ENCODE peak calls at places on chromosomes 7 and 10, in five cellular contexts. Q is psoas muscle, F is tibial artery, C is Peyer's patch, W is PC-9. B is an unnamed sample. For H3K4me1, the result is how much of the 10 kb centered on the place peaks cover.

GRCh38 chr10:126939706-126940105 is 34.5 kb downstream of the DOCK1 start:
- DNase-seq in C (no peak), Q (no peak), W (no peak), F (no peak), B (no peak)

GRCh38 chr10:109902992-109903947 is 20.0 kb downstream of the XPNPEP1 start:
- DNase-seq in Q (no peak), W (no peak), C (no peak), F (no peak), B (no peak)

GRCh38 chr7:149007615-149008014 is 20.7 kb downstream of the PDIA4 start:
- DNase-seq in F (no peak), W (no peak), C (no peak), Q (no peak), B (peak)

GRCh38 chr7:26191974-26192479 is 8.5 kb downstream of the HNRNPA2B1 start:
- DNase-seq in Q (no peak), F (no peak), W (no peak), C (no peak), B (no peak)

GRCh38 chr10:77212632-77213031 is 425.0 kb downstream of the KCNMA1 start:
- DNase-seq in F (no peak), C (no peak), Q (no peak), W (no peak), B (no peak)

GRCh38 chr7:6227294-6227846 is 45.1 kb downstream of the CYTH3 start:
- DNase-seq in F (no peak), C (no peak), Q (no peak), W (no peak), B (no peak)

GRCh38 chr10:95276367-95277200 is 14.2 kb downstream of the PDLIM1 start:
- DNase-seq in Q (no peak), C (no peak), W (no peak), F (no peak), B (no peak)

GRCh38 chr10:21536874-21537273 is 2.8 kb downstream of the MLLT10 start:
- DNase-seq in F (no peak), W (no peak), C (no peak), Q (no peak), B (no peak)

GRCh38 chr7:112452102-112452888 is 2.0 kb downstream of the IFRD1 start:
- DNase-seq in F (peak), Q (peak), C (no peak), W (peak), B (no peak)

GRCh38 chr10:101721806-101722205 is 26.8 kb upstream of the FBXW4 start:
- DNase-seq in F (no peak), C (no peak), Q (no peak), W (no peak), B (no peak)

GRCh38 chr7:4745971-4746919 is 29.2 kb upstream of the AP5Z1 start:
- DNase-seq in C (peak), Q (no peak), W (no peak), F (no peak), B (no peak)

GRCh38 chr10:1712944-1713671 is 24.2 kb downstream of the ADARB2 start:
- DNase-seq in Q (no peak), W (no peak), C (no peak), F (no peak), B (no peak)

GRCh38 chr7:7181519-7182155 is 707 bp upstream of the C1GALT1 start:
- DNase-seq in Q (peak), W (peak), F (peak), C (peak), B (peak)

GRCh38 chr10:38156416-38157269 is 62.5 kb downstream of the ZNF37A start:
- DNase-seq in Q (no peak), W (no peak), F (no peak), C (no peak), B (no peak)

GRCh38 chr10:44566786-44567185 is 181.9 kb upstream of the CXCL12 start:
- DNase-seq in W (no peak), Q (no peak), C (no peak), F (no peak), B (no peak)

GRCh38 chr7:145212050-145212449 is 376.2 kb upstream of the TPK1 start:
- DNase-seq in F (no peak), C (no peak), W (no peak), Q (no peak), B (no peak)

GRCh38 chr7:28037220-28038010 is 143.2 kb downstream of the JAZF1 start:
- DNase-seq in W (peak), F (no peak), Q (no peak), C (no peak), B (no peak)

GRCh38 chr7:66779669-66780408 is 39.3 kb downstream of the RABGEF1 start:
- DNase-seq in W (no peak), F (no peak), Q (no peak), C (no peak), B (no peak)

GRCh38 chr10:73773152-73773879 is 8.5 kb upstream of the CHCHD1 start:
- DNase-seq in C (no peak), Q (no peak), F (no peak), W (no peak), B (no peak)

GRCh38 chr7:99737726-99738125 is 2.7 kb upstream of the CYP3A7 start:
- DNase-seq in Q (no peak), C (no peak), F (no peak), W (no peak), B (no peak)

GRCh38 chr7:2032030-2032875 is 200.5 kb downstream of the MAD1L1 start:
- DNase-seq in C (no peak), W (no peak), Q (peak), F (no peak), B (peak)

GRCh38 chr10:84565881-84566280 is 237.5 kb downstream of the CCSER2 start:
- DNase-seq in C (no peak), W (no peak), Q (no peak), F (no peak), B (no peak)

GRCh38 chr7:100572949-100573675 is 588 bp downstream of the SAP25 start:
- DNase-seq in Q (no peak), W (no peak), F (no peak), C (no peak), B (peak)

GRCh38 chr7:2613113-2613925 is 18.5 kb upstream of the TTYH3 start:
- DNase-seq in F (no peak), W (no peak), C (no peak), Q (no peak), B (no peak)

GRCh38 chr10:97673736-97674525 is 13.1 kb downstream of the AVPI1 start:
- DNase-seq in Q (no peak), C (no peak), F (no peak), W (no peak), B (no peak)

GRCh38 chr10:26214538-26215461 is 1.8 kb upstream of the GAD2 start:
- DNase-seq in C (no peak), W (no peak), Q (no peak), F (no peak), B (no peak)

DNA sequence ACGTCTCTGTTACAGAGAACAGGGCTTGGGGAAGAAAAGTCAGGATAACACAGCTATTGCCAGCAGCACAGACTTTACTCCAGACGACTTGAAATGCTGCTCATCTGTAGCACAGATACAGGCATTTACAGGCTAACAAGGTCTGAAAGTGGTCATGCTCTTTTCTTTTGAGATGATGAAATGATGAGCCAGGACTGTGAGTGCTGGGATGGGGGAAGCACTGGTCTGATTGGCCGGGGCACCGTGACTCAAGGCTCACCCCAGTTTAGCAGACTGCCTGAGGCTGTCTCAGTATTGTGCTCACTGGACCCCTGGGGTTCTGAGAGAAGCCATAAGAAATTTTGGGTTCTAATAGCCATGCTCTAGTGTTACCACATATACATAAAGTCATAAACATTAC is 12.4 kb downstream of the SMKR1 start:
- DNase-seq in W (no peak), F (no peak), C (no peak), Q (no peak), B (no peak)
- H3K27ac ChIP-seq in W (no peak), F (no peak), C (no peak), Q (no peak), B (no peak)

DNA sequence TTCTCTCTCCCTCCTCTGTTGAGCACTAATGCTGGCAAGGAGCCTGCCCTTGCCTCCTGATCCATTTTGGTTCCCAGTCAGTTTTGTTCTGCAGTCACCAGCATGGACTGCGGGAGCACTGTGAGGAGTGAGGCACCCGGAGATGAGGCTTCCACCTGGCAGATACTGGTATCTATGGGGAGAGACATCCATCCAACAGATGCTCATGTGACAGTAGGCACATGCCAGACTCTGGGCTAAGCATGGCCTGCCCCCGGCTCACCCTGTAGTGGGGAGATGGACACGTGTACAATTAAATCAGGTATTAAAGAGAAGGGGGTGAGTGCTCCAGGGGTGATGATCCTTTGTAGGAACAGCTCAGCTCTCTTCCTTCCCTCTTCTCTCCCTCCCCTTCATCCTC is 74.0 kb upstream of the PODXL start:
- DNase-seq in F (peak), C (no peak), Q (no peak), W (no peak), B (no peak)
- H3K4me1 ChIP-seq in F (under half), C (under half), Q (under half), W (half or more), B (under half)

GRCh38 chr10:59624951-59625350 is 84.7 kb downstream of the SLC16A9 start:
- DNase-seq in C (no peak), W (no peak), F (no peak), Q (no peak), B (no peak)

GRCh38 chr10:59623823-59624535 is 85.7 kb downstream of the SLC16A9 start:
- DNase-seq in C (no peak), F (no peak), Q (no peak), W (no peak), B (no peak)

GRCh38 chr10:59627366-59628018 is 82.2 kb downstream of the SLC16A9 start:
- DNase-seq in Q (no peak), C (no peak), W (no peak), F (no peak), B (no peak)

GRCh38 chr10:59626523-59626869 is 83.2 kb downstream of the SLC16A9 start:
- DNase-seq in W (no peak), F (no peak), C (no peak), Q (no peak), B (no peak)

DNA sequence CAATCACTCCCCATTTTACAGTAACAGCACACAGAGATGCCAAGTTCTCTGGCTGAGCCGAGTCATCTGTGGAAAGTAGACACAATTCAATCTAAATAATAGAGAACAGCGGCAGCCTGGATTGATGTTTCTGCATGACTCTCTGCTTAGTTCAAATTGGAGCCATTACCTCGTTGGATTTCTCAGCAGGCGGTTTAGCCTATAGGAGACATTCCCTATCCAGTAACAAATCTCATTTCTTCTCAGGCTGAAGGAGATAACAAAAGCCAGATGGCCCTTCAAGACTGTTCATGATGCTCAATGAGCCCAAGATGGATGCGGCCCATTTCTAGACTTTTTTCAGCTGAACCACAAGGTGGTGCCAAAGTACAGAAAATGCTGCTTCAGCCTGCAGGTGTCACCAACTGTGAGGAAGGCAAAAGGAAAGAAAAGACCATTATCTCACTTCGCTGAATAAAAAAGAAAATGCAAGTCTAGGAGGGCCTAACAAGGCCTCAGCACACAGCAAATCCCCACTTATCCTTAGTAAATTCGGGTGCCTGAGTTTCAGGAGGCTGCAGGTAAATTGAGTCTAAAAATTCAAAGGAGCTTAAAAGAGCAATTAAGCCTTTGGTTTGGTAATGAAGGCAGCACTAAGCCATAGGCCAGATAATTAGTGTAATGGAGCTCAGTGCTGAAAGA is 83.7 kb downstream of the SLC16A9 start:
- DNase-seq in F (no peak), W (peak), Q (no peak), C (no peak), B (no peak)
- H3K27ac ChIP-seq in F (no peak), W (no peak), Q (no peak), C (no peak), B (no peak)

GRCh38 chr7:43625977-43626376 is 43.1 kb downstream of the STK17A start:
- DNase-seq in C (no peak), W (no peak), F (no peak), Q (no peak), B (no peak)
- H3K4me1 ChIP-seq in C (under half), W (under half), F (under half), Q (under half), B (under half)

GRCh38 chr10:131848741-131849590 is 51.8 kb upstream of the PPP2R2D start:
- DNase-seq in F (peak), W (no peak), C (no peak), Q (peak), B (peak)
- H3K27ac ChIP-seq in F (no peak), W (no peak), C (no peak), Q (no peak), B (no peak)

GRCh38 chr10:13705526-13706169 is 118.9 kb downstream of the PRPF18 start:
- DNase-seq in F (no peak), W (no peak), Q (no peak), C (no peak), B (no peak)

GRCh38 chr10:13706604-13707003 is 119.8 kb downstream of the PRPF18 start:
- DNase-seq in F (no peak), W (no peak), C (no peak), Q (no peak), B (no peak)

GRCh38 chr10:13708256-13708990 is 121.7 kb downstream of the PRPF18 start:
- DNase-seq in W (peak), Q (no peak), F (no peak), C (no peak), B (no peak)

GRCh38 chr10:13706175-13706574 is 119.4 kb downstream of the PRPF18 start:
- DNase-seq in Q (no peak), C (no peak), F (no peak), W (no peak), B (no peak)

GRCh38 chr10:13707156-13707881 is 120.6 kb downstream of the PRPF18 start:
- DNase-seq in W (peak), C (no peak), F (peak), Q (peak), B (peak)
- H3K4me1 ChIP-seq in W (under half), C (under half), F (under half), Q (under half), B (under half)

GRCh38 chr7:90347759-90348158 is 1.2 kb downstream of the GTPBP10 start:
- DNase-seq in F (no peak), C (no peak), W (no peak), Q (no peak), B (no peak)
- H3K27ac ChIP-seq in F (no peak), C (no peak), W (no peak), Q (no peak), B (no peak)